ENCODE peak calls at places on chromosome 22, in ten cellular contexts. S is fibroblast of pulmonary artery, I is fibroblast of mammary gland, Q is astrocyte of the spinal cord, F is skeletal muscle cell, P is aorta, T is DND-41, N is heart left ventricle, U is esophagus squamous epithelium, D is mucosa of descending colon. M is an unnamed sample.

GRCh38 chr22:23179381-23180294 is 671 bp upstream of the BCR start:
- DNase-seq in S (no peak), I (no peak), Q (no peak), F (no peak), P (peak), T (peak), N (peak), U (no peak), D (no peak), M (peak)

GRCh38 chr22:50171319-50171964 is 911 bp downstream of the PANX2 start:
- DNase-seq in S (no peak), I (no peak), Q (no peak), F (no peak), P (no peak), T (no peak), N (peak), U (no peak), D (no peak), M (no peak)

GRCh38 chr22:44389926-44390925 is 77.5 kb upstream of the SHISAL1 start:
- DNase-seq in S (no peak), I (no peak), Q (no peak), F (no peak), P (peak), T (no peak), N (peak), U (no peak), D (no peak), M (no peak)

GRCh38 chr22:21823740-21824438 is 43.6 kb downstream of the MAPK1 start:
- DNase-seq in S (peak), I (peak), Q (peak), F (no peak), P (no peak), T (no peak), N (no peak), U (no peak), D (no peak), M (no peak)

GRCh38 chr22:41885576-41885975 is 29.3 kb downstream of the SHISA8 start:
- DNase-seq in S (no peak), I (no peak), Q (no peak), F (no peak), P (no peak), T (no peak), N (no peak), U (no peak), D (no peak), M (no peak)

GRCh38 chr22:22773979-22774738 is 113.5 kb upstream of the IGLL5 start:
- DNase-seq in S (no peak), I (no peak), Q (no peak), F (no peak), P (no peak), T (no peak), N (no peak), U (no peak), D (no peak), M (peak)

GRCh38 chr22:40567626-40568328 is 68.7 kb downstream of the MRTFA start:
- DNase-seq in S (no peak), I (no peak), Q (no peak), F (no peak), P (no peak), T (no peak), N (no peak), U (no peak), D (no peak), M (no peak)

GRCh38 chr22:42180349-42180842 is 49.8 kb upstream of the CYP2D6 start:
- DNase-seq in S (no peak), I (peak), Q (peak), F (no peak), P (peak), T (peak), N (peak), U (no peak), D (no peak), M (peak)

GRCh38 chr22:22037740-22038139 is 55.2 kb upstream of the TOP3B start:
- DNase-seq in S (peak), I (peak), Q (peak), F (no peak), P (no peak), T (no peak), N (no peak), U (no peak), D (no peak), M (no peak)

GRCh38 chr22:26894362-26894761 is 237.0 kb downstream of the MIAT start:
- DNase-seq in S (no peak), I (peak), Q (no peak), F (no peak), P (no peak), T (no peak), N (no peak), U (no peak), D (no peak), M (no peak)

GRCh38 chr22:28883657-28883916 is 215 bp downstream of the ZNRF3 start:
- DNase-seq in S (no peak), I (no peak), Q (no peak), F (no peak), P (no peak), T (no peak), N (no peak), U (no peak), D (no peak), M (no peak)

GRCh38 chr22:44925465-44926123 is 84.2 kb downstream of the PHF21B start:
- DNase-seq in S (no peak), I (no peak), Q (no peak), F (no peak), P (no peak), T (no peak), N (no peak), U (no peak), D (no peak), M (no peak)

GRCh38 chr22:20877715-20878114 is 18.9 kb downstream of the SNAP29 start:
- DNase-seq in S (no peak), I (no peak), Q (no peak), F (no peak), P (no peak), T (no peak), N (no peak), U (no peak), D (no peak), M (no peak)

GRCh38 chr22:26536056-26536761 is 23.9 kb upstream of the TFIP11 start:
- DNase-seq in S (no peak), I (peak), Q (no peak), F (no peak), P (no peak), T (no peak), N (no peak), U (no peak), D (no peak), M (no peak)

GRCh38 chr22:42889290-42889689 is 32.2 kb upstream of the ARFGAP3 start:
- DNase-seq in S (no peak), I (no peak), Q (no peak), F (no peak), P (no peak), T (no peak), N (no peak), U (no peak), D (no peak), M (peak)

GRCh38 chr22:20552913-20553401 is 45.5 kb downstream of the MED15 start:
- DNase-seq in S (peak), I (peak), Q (no peak), F (no peak), P (peak), T (no peak), N (no peak), U (no peak), D (peak), M (no peak)

GRCh38 chr22:42830161-42830560 is 26.9 kb downstream of the ARFGAP3 start:
- DNase-seq in S (no peak), I (no peak), Q (no peak), F (no peak), P (no peak), T (no peak), N (no peak), U (no peak), D (no peak), M (no peak)

GRCh38 chr22:42794551-42795510 is 62.2 kb downstream of the ARFGAP3 start:
- DNase-seq in S (no peak), I (no peak), Q (no peak), F (no peak), P (peak), T (no peak), N (no peak), U (no peak), D (no peak), M (no peak)

GRCh38 chr22:47850644-47851151 is 1088.2 kb downstream of the TBC1D22A start:
- DNase-seq in S (no peak), I (no peak), Q (peak), F (no peak), P (no peak), T (no peak), N (no peak), U (no peak), D (no peak), M (no peak)

GRCh38 chr22:43094085-43094484 is 4.9 kb upstream of the TTLL1 start:
- DNase-seq in S (peak), I (no peak), Q (no peak), F (no peak), P (no peak), T (no peak), N (peak), U (no peak), D (peak), M (peak)

GRCh38 chr22:31491218-31491962 is 1.7 kb upstream of the EIF4ENIF1 start:
- DNase-seq in S (no peak), I (no peak), Q (no peak), F (no peak), P (no peak), T (no peak), N (no peak), U (no peak), D (no peak), M (no peak)

GRCh38 chr22:49351761-49352221 is 475.9 kb downstream of the BRD1 start:
- DNase-seq in S (no peak), I (no peak), Q (no peak), F (no peak), P (no peak), T (no peak), N (no peak), U (no peak), D (no peak), M (no peak)

GRCh38 chr22:17369553-17370035 is 334 bp downstream of the CECR2 start:
- DNase-seq in S (peak), I (no peak), Q (no peak), F (no peak), P (no peak), T (no peak), N (peak), U (no peak), D (peak), M (peak)

GRCh38 chr22:43085658-43086606 is 3.3 kb downstream of the TTLL1 start:
- DNase-seq in S (no peak), I (no peak), Q (no peak), F (no peak), P (no peak), T (no peak), N (peak), U (no peak), D (peak), M (peak)

GRCh38 chr22:18096823-18097222 is 13.8 kb upstream of the TUBA8 start:
- DNase-seq in S (no peak), I (no peak), Q (no peak), F (no peak), P (no peak), T (no peak), N (no peak), U (no peak), D (no peak), M (peak)

DNA sequence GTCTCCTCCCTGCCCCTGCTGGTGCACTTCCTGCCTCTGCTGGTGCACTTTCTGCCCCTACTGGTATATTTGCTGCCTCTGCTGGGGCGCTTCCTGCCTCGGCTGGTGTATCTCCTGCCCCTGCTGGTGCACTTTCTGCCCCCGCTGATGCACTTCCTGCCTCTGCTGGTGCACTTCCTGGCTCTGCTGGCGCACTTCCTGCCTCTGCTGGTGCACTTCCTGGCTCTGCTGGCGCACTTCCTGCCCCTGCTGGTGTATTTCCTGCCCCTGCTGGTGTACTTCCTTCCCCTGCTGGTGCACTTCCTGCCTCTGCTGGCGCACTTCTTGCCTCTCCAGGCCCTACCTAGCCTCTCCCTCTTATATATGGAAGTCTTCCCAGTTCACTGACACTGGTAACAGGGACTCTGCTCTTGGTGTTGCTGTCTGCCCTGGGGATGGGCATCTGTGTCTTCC is 10.1 kb downstream of the MTFP1 start:
- DNase-seq in S (no peak), I (no peak), Q (no peak), F (no peak), P (peak), T (peak), N (peak), U (no peak), D (peak), M (peak)
- H3K4me3 ChIP-seq in S (no peak), I (no peak), Q (no peak), F (no peak), P (no peak), T (no peak), N (no peak), U (peak), D (no peak), M (peak)

DNA sequence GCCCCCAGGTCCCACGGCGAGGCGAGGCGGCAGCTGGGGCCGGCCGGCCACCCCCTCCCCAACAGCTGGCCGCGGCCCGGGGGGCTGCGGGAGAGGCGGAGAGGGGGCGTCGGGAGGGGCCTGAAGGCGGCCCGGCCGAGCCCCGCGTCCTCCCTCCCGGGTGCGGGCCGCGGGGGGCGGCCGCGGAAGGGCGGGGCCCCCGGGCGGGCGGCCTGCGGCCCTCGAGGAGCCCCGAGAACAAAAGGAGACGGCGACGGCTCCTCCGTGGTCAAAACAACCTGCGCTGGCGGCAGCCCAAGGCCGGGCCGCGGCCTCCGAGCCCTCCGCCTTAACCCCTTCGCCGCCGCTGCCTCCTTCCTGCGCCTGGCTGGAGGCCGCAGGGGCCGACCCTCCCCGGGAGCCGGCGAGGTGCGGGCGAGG is 2.4 kb downstream of the PDGFB start:
- DNase-seq in S (no peak), I (no peak), Q (no peak), F (no peak), P (no peak), T (no peak), N (peak), U (no peak), D (no peak), M (no peak)
- H3K4me3 ChIP-seq in S (peak), I (no peak), Q (no peak), F (peak), P (no peak), T (no peak), N (peak), U (peak), D (no peak), M (no peak)

GRCh38 chr22:24996420-24996952 is 44.0 kb downstream of the KIAA1671 start:
- DNase-seq in S (peak), I (peak), Q (peak), F (no peak), P (no peak), T (no peak), N (peak), U (no peak), D (peak), M (no peak)
- H3K4me3 ChIP-seq in S (no peak), I (no peak), Q (no peak), F (no peak), P (no peak), T (no peak), N (no peak), U (peak), D (no peak), M (no peak)

GRCh38 chr22:24426859-24427499 is 420 bp upstream of the ADORA2A start:
- DNase-seq in S (no peak), I (no peak), Q (no peak), F (no peak), P (no peak), T (peak), N (no peak), U (no peak), D (no peak), M (no peak)
- H3K4me3 ChIP-seq in S (no peak), I (no peak), Q (no peak), F (no peak), P (no peak), T (peak), N (peak), U (peak), D (no peak), M (peak)

DNA sequence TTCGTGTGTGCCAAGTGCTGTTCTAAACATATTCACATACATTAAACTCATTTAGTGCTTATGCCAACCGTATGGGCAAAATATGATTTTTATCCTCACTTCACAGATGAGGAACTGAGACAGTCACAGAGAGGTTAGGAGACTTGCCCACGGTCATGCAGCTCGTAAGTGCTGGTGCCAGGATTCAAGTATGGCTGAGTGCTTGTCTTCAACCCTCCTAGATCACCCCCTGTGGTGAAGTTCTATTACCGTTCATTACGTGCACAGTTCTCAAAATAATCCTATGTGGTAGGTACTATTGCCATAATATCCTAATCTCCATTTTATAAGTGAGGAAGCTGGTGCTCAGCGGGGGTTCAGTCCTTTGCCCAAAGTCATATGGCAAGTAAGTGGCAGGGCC is 1.5 kb downstream of the MIEF1 start:
- DNase-seq in S (no peak), I (no peak), Q (no peak), F (no peak), P (no peak), T (no peak), N (no peak), U (no peak), D (no peak), M (peak)
- H3K4me3 ChIP-seq in S (peak), I (peak), Q (peak), F (peak), P (no peak), T (peak), N (peak), U (peak), D (no peak), M (peak)

DNA sequence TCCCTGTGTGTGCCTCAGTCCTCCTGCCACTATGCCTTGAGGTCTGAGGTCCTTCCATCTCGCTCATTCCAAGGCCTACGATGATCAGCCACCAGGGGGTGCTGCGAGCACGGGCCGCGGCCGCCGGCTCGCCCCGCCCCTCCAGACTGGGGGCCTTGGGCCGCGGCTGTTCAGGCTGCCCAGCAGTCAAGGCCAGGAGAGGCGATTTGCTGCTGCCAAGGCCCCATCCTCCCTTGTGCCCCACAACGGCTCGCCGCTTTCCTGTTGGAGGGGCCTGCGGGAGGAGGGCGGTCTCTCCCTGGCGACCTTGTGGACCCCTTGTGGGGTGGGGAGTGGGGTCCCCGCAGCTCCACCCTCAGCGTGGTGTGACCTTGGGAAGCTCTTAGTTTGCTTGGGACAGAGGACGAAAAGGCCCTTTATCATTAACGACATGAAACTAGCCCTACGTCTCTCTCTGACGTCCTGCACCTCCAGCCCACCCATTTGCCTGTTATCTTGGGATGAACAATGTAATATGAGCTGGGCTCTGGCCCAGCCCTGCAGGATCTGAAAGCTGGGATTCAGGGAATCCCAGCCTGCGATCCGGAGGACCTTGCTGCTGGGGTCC is 5.4 kb upstream of the GALR3 start:
- DNase-seq in S (peak), I (peak), Q (peak), F (no peak), P (peak), T (peak), N (peak), U (no peak), D (peak), M (peak)
- H3K4me3 ChIP-seq in S (peak), I (peak), Q (no peak), F (peak), P (no peak), T (no peak), N (peak), U (peak), D (no peak), M (no peak)

GRCh38 chr22:38257170-38257569 is 15.6 kb downstream of the TMEM184B start:
- DNase-seq in S (peak), I (peak), Q (peak), F (no peak), P (no peak), T (no peak), N (no peak), U (no peak), D (no peak), M (no peak)
- H3K4me3 ChIP-seq in S (peak), I (peak), Q (no peak), F (peak), P (no peak), T (no peak), N (no peak), U (peak), D (no peak), M (no peak)

GRCh38 chr22:46074771-46075551 is 75.4 kb upstream of the PPARA start:
- DNase-seq in S (no peak), I (no peak), Q (peak), F (no peak), P (peak), T (no peak), N (peak), U (no peak), D (no peak), M (no peak)

GRCh38 chr22:46073683-46074504 is 76.4 kb upstream of the PPARA start:
- DNase-seq in S (peak), I (peak), Q (peak), F (no peak), P (peak), T (peak), N (peak), U (no peak), D (peak), M (no peak)

GRCh38 chr22:46071451-46072029 is 78.8 kb upstream of the PPARA start:
- DNase-seq in S (peak), I (peak), Q (peak), F (peak), P (peak), T (peak), N (peak), U (no peak), D (peak), M (peak)

GRCh38 chr22:46072030-46072881 is 78.1 kb upstream of the PPARA start:
- DNase-seq in S (peak), I (peak), Q (peak), F (no peak), P (peak), T (peak), N (peak), U (no peak), D (peak), M (peak)

DNA sequence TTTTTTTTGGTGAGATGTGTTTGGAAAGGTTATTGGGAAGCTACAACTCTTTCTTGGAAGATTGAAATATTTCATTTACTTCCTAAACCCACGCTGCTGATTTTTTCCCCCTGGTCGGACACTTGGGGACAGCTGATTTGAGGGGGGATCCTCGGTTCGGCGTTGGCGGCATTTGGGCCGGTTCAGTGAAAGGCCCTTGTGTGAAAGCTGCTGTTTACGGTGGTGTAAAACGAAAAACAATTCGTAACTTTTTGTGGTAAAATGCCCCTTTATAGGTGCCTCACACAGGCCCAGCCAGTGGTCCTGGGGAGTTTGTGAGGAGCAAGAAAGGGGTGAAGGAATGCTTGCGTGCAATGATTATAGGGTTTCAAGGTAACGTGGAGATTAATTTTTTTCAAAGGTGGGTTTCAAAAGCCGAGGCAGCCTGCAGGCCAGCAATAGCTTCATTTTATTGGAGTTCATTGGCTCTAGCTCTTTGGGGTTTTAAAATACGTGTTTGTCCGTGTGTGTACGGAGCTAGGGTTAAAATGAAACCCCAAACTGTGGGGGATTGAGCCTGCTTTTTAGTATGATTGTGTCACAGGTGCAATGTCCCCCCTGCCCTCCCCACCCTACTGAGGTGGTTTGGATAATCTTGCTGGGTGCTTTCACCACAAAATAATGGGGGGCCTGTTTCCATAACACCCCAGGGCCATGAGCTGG is 77.2 kb upstream of the PPARA start:
- DNase-seq in S (no peak), I (peak), Q (no peak), F (no peak), P (peak), T (peak), N (peak), U (no peak), D (no peak), M (no peak)
- H3K4me3 ChIP-seq in S (peak), I (peak), Q (peak), F (peak), P (peak), T (peak), N (peak), U (peak), D (peak), M (peak)